ENCODE peak calls at places on chromosomes 11 and 22, in seven cellular contexts. Z, J, P, U, Q, O and N are unnamed samples.

GRCh38 chr22:44379817-44380560 is 67.2 kb upstream of the SHISAL1 start:
- DNase-seq in Z (no peak), J (no peak), P (no peak), U (no peak), Q (no peak), O (no peak), N (no peak)

GRCh38 chr11:72743321-72744221 is 8.6 kb downstream of the ARAP1 start:
- DNase-seq in Z (no peak), J (no peak), P (no peak), U (peak), Q (no peak), O (no peak), N (no peak)

GRCh38 chr11:56521955-56522354 is 21.1 kb downstream of the OR5M11 start:
- DNase-seq in Z (no peak), J (no peak), P (peak), U (no peak), Q (no peak), O (no peak), N (peak)

GRCh38 chr22:20526305-20526627 is 18.9 kb downstream of the MED15 start:
- DNase-seq in Z (no peak), J (no peak), P (no peak), U (no peak), Q (no peak), O (no peak), N (no peak)

GRCh38 chr11:119107538-119108150 is 500 bp downstream of the C2CD2L start:
- DNase-seq in Z (peak), J (no peak), P (no peak), U (peak), Q (no peak), O (peak), N (peak)

GRCh38 chr22:50247748-50248147 is 2.9 kb upstream of the TUBGCP6 start:
- DNase-seq in Z (peak), J (no peak), P (peak), U (peak), Q (peak), O (peak), N (peak)

GRCh38 chr11:117795726-117796455 is 1.1 kb downstream of the DSCAML1 start:
- DNase-seq in Z (no peak), J (no peak), P (peak), U (peak), Q (no peak), O (no peak), N (no peak)

GRCh38 chr22:28419916-28420315 is 259.7 kb downstream of the TTC28 start:
- DNase-seq in Z (no peak), J (no peak), P (no peak), U (no peak), Q (no peak), O (no peak), N (no peak)

GRCh38 chr11:75445315-75445953 is 12.4 kb upstream of the KLHL35 start:
- DNase-seq in Z (peak), J (no peak), P (peak), U (peak), Q (peak), O (peak), N (peak)

GRCh38 chr11:34576331-34576730 is 44.6 kb upstream of the EHF start:
- DNase-seq in Z (no peak), J (no peak), P (no peak), U (no peak), Q (no peak), O (no peak), N (no peak)

GRCh38 chr22:24681236-24681635 is 78.2 kb downstream of the GGT1 start:
- DNase-seq in Z (no peak), J (peak), P (no peak), U (peak), Q (peak), O (no peak), N (no peak)

GRCh38 chr11:56716379-56716854 is 17.5 kb downstream of the OR9G1 start:
- DNase-seq in Z (no peak), J (no peak), P (no peak), U (no peak), Q (no peak), O (peak), N (no peak)

GRCh38 chr22:28594784-28595324 is 84.8 kb downstream of the TTC28 start:
- DNase-seq in Z (no peak), J (peak), P (peak), U (no peak), Q (peak), O (peak), N (no peak)

GRCh38 chr11:96188625-96189006 is 154.4 kb downstream of the MAML2 start:
- DNase-seq in Z (no peak), J (no peak), P (no peak), U (no peak), Q (peak), O (no peak), N (no peak)

GRCh38 chr22:42357634-42358296 is 74.4 kb downstream of the NFAM1 start:
- DNase-seq in Z (no peak), J (no peak), P (no peak), U (no peak), Q (no peak), O (peak), N (no peak)

GRCh38 chr11:120142072-120142423 is 4.1 kb upstream of the TRIM29 start:
- DNase-seq in Z (no peak), J (no peak), P (no peak), U (no peak), Q (no peak), O (no peak), N (no peak)

GRCh38 chr22:23835773-23836144 is 3.0 kb downstream of the DERL3 start:
- DNase-seq in Z (no peak), J (no peak), P (no peak), U (no peak), Q (no peak), O (no peak), N (peak)

GRCh38 chr11:57143459-57143858 is 38.3 kb upstream of the LRRC55 start:
- DNase-seq in Z (no peak), J (no peak), P (no peak), U (no peak), Q (no peak), O (no peak), N (no peak)

GRCh38 chr22:16953206-16954059 is 54.6 kb downstream of the GAB4 start:
- DNase-seq in Z (no peak), J (no peak), P (no peak), U (no peak), Q (no peak), O (no peak), N (no peak)

GRCh38 chr22:22576244-22576988 is 17.4 kb upstream of the PRAME start:
- DNase-seq in Z (peak), J (no peak), P (peak), U (no peak), Q (peak), O (peak), N (peak)

GRCh38 chr11:9662273-9662672 is 1.6 kb upstream of the SWAP70 start:
- DNase-seq in Z (no peak), J (no peak), P (no peak), U (peak), Q (peak), O (no peak), N (no peak)

GRCh38 chr11:27385245-27385644 is 22.2 kb upstream of the CCDC34 start:
- DNase-seq in Z (no peak), J (peak), P (no peak), U (peak), Q (peak), O (no peak), N (no peak)

GRCh38 chr22:27642104-27642800 is 159.3 kb downstream of the MN1 start:
- DNase-seq in Z (no peak), J (no peak), P (no peak), U (no peak), Q (no peak), O (no peak), N (no peak)

GRCh38 chr11:82722236-82722635 is 11.4 kb downstream of the FAM181B start:
- DNase-seq in Z (no peak), J (no peak), P (no peak), U (no peak), Q (no peak), O (no peak), N (no peak)

GRCh38 chr22:35930933-35931332 is 97.7 kb downstream of the RBFOX2 start:
- DNase-seq in Z (no peak), J (peak), P (peak), U (peak), Q (peak), O (peak), N (no peak)
- TF ChIP-seq CTCF in Z (peak), J (peak), P (peak), U (peak), Q (peak), O (peak), N (peak)

DNA sequence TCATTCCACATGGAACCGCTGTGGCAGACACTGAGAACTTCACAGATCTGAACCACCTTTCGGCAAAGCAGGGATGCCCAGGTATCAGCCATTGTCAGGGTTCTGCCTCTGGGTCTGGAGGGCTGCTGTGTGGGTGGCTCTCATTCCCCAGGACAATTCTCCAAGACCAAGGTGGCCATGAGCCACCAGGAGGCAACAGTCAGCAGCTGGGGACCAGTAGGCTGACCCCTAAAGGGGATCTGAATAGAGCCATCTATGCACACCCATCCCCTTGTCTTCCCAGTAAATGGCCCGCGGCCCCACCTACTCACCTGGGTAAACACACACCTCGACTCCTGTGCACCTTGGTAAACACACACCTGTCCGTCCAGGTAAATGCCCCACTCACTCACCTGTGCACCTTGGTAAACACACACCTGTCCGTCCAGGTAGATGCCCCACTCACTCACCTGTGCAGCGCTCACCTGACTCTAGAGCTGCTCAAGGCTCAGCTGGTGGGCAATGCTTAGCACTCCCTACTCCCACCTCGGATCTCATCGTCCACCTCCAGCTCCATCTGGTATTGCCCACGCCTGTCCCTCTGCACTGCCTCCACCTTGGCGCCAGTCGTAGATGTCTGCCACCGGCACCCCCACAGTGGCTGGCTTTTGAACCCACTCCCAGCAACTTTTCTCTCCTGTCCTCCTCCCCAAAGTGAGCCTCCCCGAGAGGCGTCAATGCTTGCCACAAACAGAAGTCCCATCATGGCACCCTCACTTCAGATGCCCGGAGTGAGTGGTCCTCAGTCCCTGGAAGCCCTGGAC is 10.2 kb downstream of the SLC25A1 start:
- DNase-seq in Z (no peak), J (no peak), P (no peak), U (peak), Q (no peak), O (no peak), N (no peak)
- TF ChIP-seq CTCF in Z (no peak), J (no peak), P (peak), U (no peak), Q (no peak), O (no peak), N (no peak)

GRCh38 chr11:29447821-29448220 is 569.0 kb downstream of the KCNA4 start:
- DNase-seq in Z (no peak), J (no peak), P (no peak), U (no peak), Q (no peak), O (no peak), N (no peak)

GRCh38 chr11:29449280-29450074 is 567.4 kb downstream of the KCNA4 start:
- DNase-seq in Z (no peak), J (no peak), P (no peak), U (peak), Q (peak), O (no peak), N (no peak)

GRCh38 chr11:29446132-29446531 is 570.7 kb downstream of the KCNA4 start:
- DNase-seq in Z (no peak), J (no peak), P (no peak), U (no peak), Q (no peak), O (no peak), N (no peak)

GRCh38 chr11:29452131-29452530 is 564.7 kb downstream of the KCNA4 start:
- DNase-seq in Z (no peak), J (no peak), P (no peak), U (no peak), Q (peak), O (no peak), N (no peak)

DNA sequence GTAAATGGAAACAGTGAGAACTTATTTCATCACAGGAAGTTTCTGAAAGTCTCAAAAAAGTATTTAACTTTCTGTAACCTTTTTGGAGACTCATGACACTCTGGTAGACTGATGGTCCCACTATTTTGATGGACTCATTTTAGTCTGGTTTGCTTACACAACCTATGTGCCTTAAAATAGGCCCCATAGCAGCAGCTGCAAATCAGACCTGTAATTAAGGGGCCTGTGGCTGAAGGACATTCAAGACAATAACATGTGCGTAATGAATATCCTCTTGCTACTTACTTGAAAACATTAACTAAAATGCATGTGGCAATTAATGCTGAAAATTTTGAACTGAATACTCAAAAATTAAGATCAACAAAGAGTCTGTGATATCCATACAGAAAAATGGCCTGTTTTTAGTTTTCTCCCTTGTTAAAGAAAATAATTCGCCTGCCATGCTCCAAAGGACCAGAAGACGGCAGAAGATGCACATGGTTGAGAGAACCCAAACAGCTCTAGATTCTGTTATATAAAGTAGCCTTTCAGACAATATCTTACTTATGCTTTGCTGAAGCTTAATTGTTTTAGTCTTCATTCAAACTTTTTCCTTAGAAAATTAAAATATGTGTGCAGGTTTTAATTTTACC is 568.5 kb downstream of the KCNA4 start:
- DNase-seq in Z (no peak), J (no peak), P (peak), U (no peak), Q (peak), O (peak), N (no peak)
- TF ChIP-seq CTCF in Z (no peak), J (peak), P (peak), U (peak), Q (peak), O (peak), N (no peak)

GRCh38 chr11:1308745-1309497 is 511 bp downstream of the TOLLIP start:
- DNase-seq in Z (no peak), J (no peak), P (peak), U (peak), Q (peak), O (peak), N (peak)

GRCh38 chr11:1307998-1308744 is 1.3 kb downstream of the TOLLIP start:
- DNase-seq in Z (no peak), J (no peak), P (no peak), U (peak), Q (peak), O (peak), N (no peak)

GRCh38 chr11:1310315-1310687 is 869 bp upstream of the TOLLIP start:
- DNase-seq in Z (peak), J (no peak), P (no peak), U (peak), Q (no peak), O (no peak), N (peak)

GRCh38 chr11:1310772-1311468 is 1.5 kb upstream of the TOLLIP start:
- DNase-seq in Z (no peak), J (no peak), P (no peak), U (peak), Q (no peak), O (no peak), N (peak)

DNA sequence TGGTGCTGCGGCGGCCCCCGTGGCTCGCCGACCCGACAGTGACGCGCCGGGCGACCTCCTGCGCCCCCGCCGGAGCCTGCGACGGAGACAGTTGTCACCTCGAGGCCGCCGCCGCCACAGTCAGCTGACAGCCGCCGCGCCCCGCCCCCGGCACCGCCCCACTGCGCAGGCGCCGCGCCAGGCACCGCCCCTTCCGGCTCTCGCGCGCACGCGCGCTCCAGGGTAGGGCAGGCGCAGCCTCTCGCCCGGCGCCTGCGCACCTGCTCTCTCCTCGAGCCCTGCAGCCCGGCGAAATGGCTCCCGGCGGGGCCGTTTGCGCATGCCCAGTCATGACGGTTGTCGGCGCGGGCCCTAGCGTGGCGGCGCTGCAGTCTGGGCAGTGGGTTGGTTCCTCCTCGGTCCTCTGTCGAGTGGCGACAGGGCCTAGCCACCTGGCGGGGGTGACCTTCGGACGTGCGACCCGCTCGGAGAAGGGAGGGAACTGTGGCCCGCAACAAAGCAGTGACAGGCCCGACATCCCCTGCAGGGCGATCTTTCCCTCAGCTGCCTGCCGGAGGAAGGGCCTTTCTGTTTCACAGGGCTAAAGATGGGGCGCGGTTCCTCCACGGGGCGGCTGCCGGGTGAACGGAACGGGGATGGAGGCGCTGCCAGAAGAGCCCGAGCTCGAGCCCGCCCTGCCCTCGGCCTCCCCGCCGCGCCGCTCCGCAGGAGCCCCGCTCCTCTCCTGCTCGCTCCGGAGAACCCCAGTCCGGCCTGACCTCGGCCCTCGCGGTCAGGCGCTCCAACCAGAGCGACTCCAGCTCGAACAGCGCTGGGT is at the start of gene TOLLIP:
- DNase-seq in Z (peak), J (peak), P (peak), U (peak), Q (peak), O (peak), N (peak)
- TF ChIP-seq CTCF in Z (no peak), J (peak), P (no peak), U (peak), Q (peak), O (no peak), N (no peak)